ENCODE peak calls at places on chromosomes 7 and 10, in eight cellular contexts. N is body of pancreas; K is heart left ventricle; T is CD4-positive, alpha-beta T cell; I is K562; H is heart right ventricle; U is endodermal cell; B is prostate gland. Z is an unnamed sample.

GRCh38 chr10:110600487-110601101 is 33.1 kb downstream of the SMC3 start:
- DNase-seq in N (peak; percentile 24), K (no peak), T (no peak), I (peak; percentile 13), H (no peak), U (peak; percentile 74), B (no peak), Z (no peak)

GRCh38 chr10:131891196-131891928 is 9.4 kb upstream of the PPP2R2D start:
- DNase-seq in N (peak; percentile 41), K (no peak), T (no peak), I (peak; percentile 64), H (no peak), U (peak; percentile 92), B (no peak), Z (peak; percentile 68)

GRCh38 chr10:71696635-71697326 is 22.8 kb downstream of the C10orf105 start:
- DNase-seq in N (peak; percentile 66), K (peak; percentile 58), T (peak; percentile 54), I (peak; percentile 91), H (peak; percentile 61), U (peak; percentile 97), B (no peak), Z (peak; percentile 54)

GRCh38 chr7:29369909-29370488 is 175.4 kb downstream of the CHN2 start:
- DNase-seq in N (no peak), K (no peak), T (no peak), I (no peak), H (no peak), U (peak; percentile 39), B (no peak), Z (no peak)

GRCh38 chr10:44939691-44940401 is 19.8 kb upstream of the RASSF4 start:
- DNase-seq in N (no peak), K (peak; percentile 4), T (no peak), I (no peak), H (no peak), U (no peak), B (no peak), Z (no peak)

GRCh38 chr10:58773942-58774341 is 261.3 kb downstream of the BICC1 start:
- DNase-seq in N (no peak), K (no peak), T (no peak), I (no peak), H (no peak), U (no peak), B (no peak), Z (no peak)

GRCh38 chr7:26681819-26682418 is 182.5 kb downstream of the SKAP2 start:
- DNase-seq in N (no peak), K (no peak), T (no peak), I (peak; percentile 13), H (no peak), U (no peak), B (no peak), Z (no peak)

GRCh38 chr10:77162697-77163096 is 474.9 kb downstream of the KCNMA1 start:
- DNase-seq in N (no peak), K (no peak), T (no peak), I (no peak), H (no peak), U (no peak), B (no peak), Z (no peak)

GRCh38 chr7:31688347-31688746 is 1.3 kb downstream of the PPP1R17 start:
- DNase-seq in N (no peak), K (no peak), T (no peak), I (no peak), H (no peak), U (no peak), B (no peak), Z (no peak)

GRCh38 chr7:141697211-141697871 is 4.6 kb downstream of the DENND11 start:
- DNase-seq in N (peak; percentile 45), K (no peak), T (no peak), I (no peak), H (no peak), U (no peak), B (no peak), Z (no peak)

GRCh38 chr7:22617166-22617565 is 109.8 kb upstream of the IL6 start:
- DNase-seq in N (no peak), K (no peak), T (no peak), I (no peak), H (no peak), U (no peak), B (no peak), Z (no peak)

GRCh38 chr10:71975891-71976725 is 11.9 kb downstream of the CHST3 start:
- DNase-seq in N (no peak), K (peak; percentile 53), T (no peak), I (no peak), H (no peak), U (no peak), B (peak; percentile 40), Z (peak; percentile 59)

GRCh38 chr10:6255548-6256061 is 52.9 kb downstream of the PFKFB3 start:
- DNase-seq in N (peak; percentile 90), K (no peak), T (no peak), I (no peak), H (no peak), U (peak; percentile 27), B (peak; percentile 81), Z (no peak)
- H3K27ac ChIP-seq in N (peak overlapping the region; percentile 62), K (no peak overlapping the region), T (no peak overlapping the region), I (no peak overlapping the region), H (no peak overlapping the region), U (no peak overlapping the region), B (peak overlapping the region; percentile 75), Z (peak overlapping the region; percentile 64)

GRCh38 chr7:142833174-142834027 is 21.5 kb upstream of the EPHB6 start:
- DNase-seq in N (no peak), K (no peak), T (no peak), I (no peak), H (no peak), U (no peak), B (no peak), Z (no peak)

GRCh38 chr7:142832452-142832851 is 22.4 kb upstream of the EPHB6 start:
- DNase-seq in N (no peak), K (no peak), T (no peak), I (no peak), H (no peak), U (no peak), B (no peak), Z (no peak)

GRCh38 chr7:142838461-142839213 is 16.2 kb upstream of the EPHB6 start:
- DNase-seq in N (no peak), K (no peak), T (no peak), I (peak; percentile 71), H (no peak), U (no peak), B (no peak), Z (no peak)

GRCh38 chr7:142835487-142835886 is 19.4 kb upstream of the EPHB6 start:
- DNase-seq in N (no peak), K (no peak), T (no peak), I (no peak), H (no peak), U (no peak), B (no peak), Z (no peak)
- TF ChIP-seq CTCF in N (no peak), K (no peak), T (peak; percentile 26), I (no peak), H (no peak), U (peak; percentile 25), B (no peak), Z (no peak)

GRCh38 chr7:134798155-134798554 is 18.7 kb downstream of the CALD1 start:
- DNase-seq in N (no peak), K (no peak), T (no peak), I (no peak), H (no peak), U (no peak), B (no peak), Z (no peak)

GRCh38 chr7:134788191-134788590 is 8.8 kb downstream of the CALD1 start:
- DNase-seq in N (no peak), K (no peak), T (no peak), I (no peak), H (no peak), U (no peak), B (no peak), Z (no peak)

GRCh38 chr7:134795231-134795630 is 15.8 kb downstream of the CALD1 start:
- DNase-seq in N (no peak), K (no peak), T (no peak), I (no peak), H (no peak), U (no peak), B (no peak), Z (no peak)

GRCh38 chr7:134789967-134790685 is 10.7 kb downstream of the CALD1 start:
- DNase-seq in N (no peak), K (peak; percentile 44), T (no peak), I (no peak), H (peak; percentile 68), U (peak; percentile 51), B (no peak), Z (no peak)

GRCh38 chr7:134792968-134793367 is 13.5 kb downstream of the CALD1 start:
- DNase-seq in N (peak; percentile 25), K (peak; percentile 70), T (no peak), I (no peak), H (peak; percentile 41), U (no peak), B (no peak), Z (no peak)
- H3K9me3 ChIP-seq in N (no peaks in the 10 kb centered on the region), K (no peaks in the 10 kb centered on the region), T (no peaks in the 10 kb centered on the region), I (no peaks in the 10 kb centered on the region), H (no peaks in the 10 kb centered on the region), U (no peaks in the 10 kb centered on the region), B (no peaks in the 10 kb centered on the region), Z (peaks cover 7% of the 10 kb centered on the region)

DNA sequence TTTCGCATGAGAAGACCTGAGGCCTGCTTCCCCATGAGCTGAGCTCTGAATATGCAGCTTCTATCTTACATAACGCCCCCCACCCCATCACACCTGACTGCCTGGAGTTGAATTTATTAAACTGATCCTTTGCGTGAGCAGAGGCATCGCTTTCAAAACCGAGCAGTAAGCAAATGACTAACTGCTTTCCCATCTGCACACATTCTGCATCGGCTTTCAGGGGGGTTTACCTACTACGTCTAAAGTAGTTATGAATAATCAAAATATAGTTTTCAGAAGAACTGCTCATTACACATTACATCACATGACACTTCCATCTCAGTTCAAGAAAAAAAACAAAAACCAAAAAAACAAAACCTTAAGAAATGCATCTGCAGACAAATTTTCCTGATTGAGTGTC is 54.7 kb upstream of the EGR2 start:
- DNase-seq in N (no peak), K (no peak), T (no peak), I (no peak), H (no peak), U (no peak), B (no peak), Z (no peak)
- H3K27ac ChIP-seq in N (no peak overlapping the region), K (no peak overlapping the region), T (no peak overlapping the region), I (no peak overlapping the region), H (no peak overlapping the region), U (no peak overlapping the region), B (no peak overlapping the region), Z (no peak overlapping the region)

DNA sequence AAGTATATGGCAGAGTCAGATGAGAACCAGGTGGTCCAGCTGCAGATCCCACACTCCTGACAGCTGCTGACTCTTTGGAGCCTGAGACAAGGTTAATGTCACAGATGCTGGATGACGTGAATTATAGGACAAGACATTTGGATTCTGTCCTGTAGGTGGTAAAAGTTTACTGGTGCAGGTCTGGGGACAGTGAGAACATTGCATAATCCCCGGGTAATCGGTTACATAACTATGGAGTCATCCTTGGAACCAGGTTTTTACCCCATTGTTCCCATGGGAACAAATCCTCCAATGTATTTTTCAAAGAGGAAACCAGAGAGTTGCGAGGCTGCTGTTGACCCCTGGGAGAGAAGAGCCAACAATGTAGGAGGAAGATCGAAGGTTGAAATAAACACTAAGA is 27.5 kb upstream of the ZCCHC24 start:
- DNase-seq in N (no peak), K (no peak), T (no peak), I (no peak), H (no peak), U (no peak), B (no peak), Z (no peak)
- TF ChIP-seq CTCF in N (no peak), K (no peak), T (no peak), I (no peak), H (no peak), U (no peak), B (no peak), Z (no peak)

GRCh38 chr10:33790506-33791283 is 456.2 kb upstream of the NRP1 start:
- DNase-seq in N (no peak), K (no peak), T (no peak), I (no peak), H (peak; percentile 13), U (no peak), B (no peak), Z (no peak)
- H3K9me3 ChIP-seq in N (no peaks in the 10 kb centered on the region), K (no peaks in the 10 kb centered on the region), T (no peaks in the 10 kb centered on the region), I (no peaks in the 10 kb centered on the region), H (no peaks in the 10 kb centered on the region), U (no peaks in the 10 kb centered on the region), B (no peaks in the 10 kb centered on the region), Z (no peaks in the 10 kb centered on the region)